ENCODE peak calls at places on chromosomes 2 and 18, in five cellular contexts. R, Z, P, J and U are unnamed samples.

GRCh38 chr2:173963817-173964564 is 1.2 kb downstream of the SP3 start:
- DNase-seq in R (peak), Z (peak), P (peak), J (peak), U (peak)

GRCh38 chr2:18084376-18084775 is 205.9 kb downstream of the KCNS3 start:
- DNase-seq in R (no peak), Z (no peak), P (no peak), J (no peak), U (no peak)

GRCh38 chr2:128445533-128445900 is 126.8 kb upstream of the HS6ST1 start:
- DNase-seq in R (no peak), Z (peak), P (no peak), J (no peak), U (no peak)

GRCh38 chr2:13056259-13056843 is 339.6 kb downstream of the TRIB2 start:
- DNase-seq in R (no peak), Z (no peak), P (peak), J (no peak), U (no peak)

GRCh38 chr2:12416600-12416999 is 300.1 kb upstream of the TRIB2 start:
- DNase-seq in R (no peak), Z (peak), P (peak), J (peak), U (no peak)

GRCh38 chr2:209091026-209091425 is 332.8 kb upstream of the MAP2 start:
- DNase-seq in R (no peak), Z (no peak), P (no peak), J (no peak), U (no peak)

GRCh38 chr18:6376433-6377229 is 38.1 kb downstream of the L3MBTL4 start:
- DNase-seq in R (no peak), Z (no peak), P (no peak), J (no peak), U (no peak)

GRCh38 chr2:120497261-120497977 is 151.5 kb downstream of the INHBB start:
- DNase-seq in R (no peak), Z (no peak), P (no peak), J (no peak), U (peak)

GRCh38 chr2:168784993-168785392 is 17.4 kb upstream of the NOSTRIN start:
- DNase-seq in R (no peak), Z (no peak), P (no peak), J (no peak), U (no peak)

GRCh38 chr2:198168651-198169050 is 364.3 kb downstream of the PLCL1 start:
- DNase-seq in R (no peak), Z (no peak), P (no peak), J (no peak), U (no peak)

GRCh38 chr2:164937864-164938401 is 17.4 kb downstream of the SLC38A11 start:
- DNase-seq in R (no peak), Z (peak), P (no peak), J (no peak), U (no peak)

GRCh38 chr2:120546077-120546864 is 189.4 kb upstream of the GLI2 start:
- DNase-seq in R (no peak), Z (peak), P (peak), J (peak), U (peak)

GRCh38 chr18:60044290-60045006 is 144.7 kb downstream of the PMAIP1 start:
- DNase-seq in R (no peak), Z (no peak), P (no peak), J (no peak), U (no peak)

GRCh38 chr2:64399521-64399920 is 54.4 kb upstream of the LGALSL start:
- DNase-seq in R (no peak), Z (peak), P (no peak), J (no peak), U (no peak)

GRCh38 chr2:101823347-101823791 is 125.9 kb downstream of the MAP4K4 start:
- DNase-seq in R (peak), Z (peak), P (peak), J (peak), U (no peak)

GRCh38 chr2:3649581-3649980 is 8.4 kb upstream of the ALLC start:
- DNase-seq in R (no peak), Z (no peak), P (no peak), J (no peak), U (no peak)

GRCh38 chr2:96556441-96557330 is 20.1 kb downstream of the ARID5A start:
- DNase-seq in R (no peak), Z (peak), P (peak), J (peak), U (peak)

GRCh38 chr2:10868465-10869314 is 43.0 kb upstream of the KCNF1 start:
- DNase-seq in R (no peak), Z (no peak), P (no peak), J (peak), U (no peak)

GRCh38 chr2:26590960-26591618 is 50.1 kb downstream of the CIB4 start:
- DNase-seq in R (no peak), Z (no peak), P (no peak), J (no peak), U (peak)

GRCh38 chr2:238728322-238729260 is 119.3 kb upstream of the TWIST2 start:
- DNase-seq in R (no peak), Z (no peak), P (no peak), J (no peak), U (no peak)

GRCh38 chr2:36507408-36507812 is 90.6 kb downstream of the FEZ2 start:
- DNase-seq in R (peak), Z (peak), P (peak), J (peak), U (no peak)

GRCh38 chr2:240255811-240256703 is 115.6 kb upstream of the OTOS start:
- DNase-seq in R (no peak), Z (no peak), P (peak), J (no peak), U (no peak)

GRCh38 chr2:57146951-57147350 is 899.7 kb upstream of the VRK2 start:
- DNase-seq in R (no peak), Z (no peak), P (no peak), J (no peak), U (no peak)

GRCh38 chr2:54999182-54999581 is 51.1 kb downstream of the RTN4 start:
- DNase-seq in R (peak), Z (no peak), P (no peak), J (peak), U (no peak)

GRCh38 chr2:69618362-69618761 is 25.2 kb downstream of the AAK1 start:
- DNase-seq in R (no peak), Z (no peak), P (no peak), J (no peak), U (no peak)

GRCh38 chr2:65430515-65431416 is 1.6 kb downstream of the SPRED2 start:
- DNase-seq in R (peak), Z (peak), P (peak), J (no peak), U (no peak)
- TF ChIP-seq CTCF in R (no peak), Z (no peak), P (no peak), J (no peak), U (peak)

DNA sequence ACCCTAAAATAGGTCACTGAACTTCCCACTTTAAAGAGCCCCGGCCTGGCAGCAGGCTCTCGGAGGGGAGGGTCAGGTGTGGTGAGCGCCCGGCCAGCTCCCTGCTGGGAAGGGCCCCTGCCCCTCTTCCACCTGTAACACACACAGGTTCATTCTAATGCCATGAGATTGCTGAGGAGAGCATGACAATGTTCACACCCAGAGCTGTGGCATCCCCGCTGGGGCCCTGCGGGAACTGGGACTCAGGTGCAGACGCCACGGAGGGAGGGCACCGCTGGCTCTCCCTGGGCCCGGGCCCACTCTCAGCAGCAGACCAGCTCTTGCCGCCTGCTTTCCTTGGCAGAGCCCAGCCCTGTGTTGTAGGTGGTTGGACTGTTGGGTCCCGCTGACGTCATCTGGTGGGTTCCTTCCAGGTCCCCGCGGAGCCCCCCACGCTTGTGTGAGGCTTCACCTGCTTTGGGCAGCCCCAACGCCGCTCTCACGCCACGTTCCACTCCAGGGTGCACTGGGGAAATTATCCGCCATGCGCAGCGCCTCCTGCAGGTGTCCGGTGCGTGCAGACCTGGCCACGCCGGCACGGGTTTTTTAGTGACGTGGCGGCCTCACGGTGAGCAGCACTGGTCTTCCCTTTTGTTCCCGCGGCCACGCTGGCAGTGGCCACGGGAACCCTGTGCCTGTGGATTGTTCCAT is 50.4 kb upstream of the KCNG2 start:
- DNase-seq in R (no peak), Z (no peak), P (no peak), J (no peak), U (no peak)
- TF ChIP-seq CTCF in R (no peak), Z (no peak), P (no peak), J (peak), U (peak)

GRCh38 chr2:38590053-38590452 is 12.7 kb downstream of the HNRNPLL start:
- DNase-seq in R (no peak), Z (no peak), P (no peak), J (no peak), U (no peak)
- TF ChIP-seq CTCF in R (no peak), Z (no peak), P (no peak), J (peak), U (peak)

GRCh38 chr2:213125646-213126347 is 25.6 kb downstream of the IKZF2 start:
- DNase-seq in R (no peak), Z (no peak), P (no peak), J (peak), U (no peak)
- TF ChIP-seq CTCF in R (no peak), Z (no peak), P (no peak), J (peak), U (peak)

DNA sequence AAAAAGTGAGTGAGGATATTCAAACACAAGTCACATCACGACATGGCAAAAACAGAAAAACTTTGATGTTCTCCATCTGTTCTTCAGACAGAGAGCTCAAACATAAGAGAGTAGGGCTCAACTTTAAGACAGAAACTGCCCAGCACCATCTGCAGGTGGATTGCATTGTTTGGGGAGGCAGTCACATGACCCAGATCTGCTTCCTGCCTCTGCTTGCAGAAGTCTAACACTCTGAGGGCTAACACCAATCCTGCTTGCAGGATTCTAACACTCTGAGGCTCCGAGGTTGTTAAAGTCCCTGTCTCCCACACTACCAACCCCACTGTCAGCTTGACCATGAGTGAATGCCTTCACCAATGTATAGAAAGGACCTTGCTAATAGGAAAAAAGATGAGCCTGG is 176.8 kb upstream of the CREB1 start:
- DNase-seq in R (no peak), Z (no peak), P (no peak), J (no peak), U (no peak)
- TF ChIP-seq CTCF in R (peak), Z (no peak), P (no peak), J (no peak), U (no peak)

DNA sequence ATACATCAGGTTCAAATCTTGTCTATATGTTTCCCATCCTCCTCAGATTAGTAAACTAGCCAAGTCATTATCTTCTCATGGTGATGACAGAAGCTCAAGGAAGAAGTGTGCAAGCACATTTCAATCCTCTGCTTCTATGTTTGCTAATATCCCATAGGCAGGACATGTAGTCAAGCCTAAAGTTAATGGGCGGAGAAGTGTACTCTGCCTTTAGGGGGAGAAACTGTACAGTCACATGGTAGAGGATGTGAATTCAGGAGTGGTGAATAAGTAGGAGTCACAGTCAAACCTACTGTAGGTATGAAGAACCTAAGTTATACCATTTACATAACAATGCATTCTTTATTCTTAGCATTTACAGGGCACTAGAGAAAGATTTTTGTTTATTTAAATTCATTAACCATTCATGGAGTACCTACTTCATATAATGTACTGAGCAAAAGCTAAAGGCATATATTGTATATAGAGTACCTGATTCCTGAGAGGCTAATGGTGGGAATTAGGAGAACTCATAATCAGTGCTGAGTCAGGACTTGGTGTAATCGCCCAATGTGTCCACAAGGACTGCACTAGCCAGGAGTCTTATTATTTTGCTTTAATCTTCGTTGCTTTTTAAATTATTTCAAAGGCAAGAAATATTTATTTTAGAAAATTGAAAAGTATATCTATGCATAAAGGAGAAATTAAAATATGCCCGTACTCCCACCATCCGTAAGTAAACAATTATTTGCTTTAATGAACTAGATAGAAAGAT is 394.3 kb upstream of the ETAA1 start:
- DNase-seq in R (no peak), Z (no peak), P (no peak), J (no peak), U (no peak)
- TF ChIP-seq CTCF in R (no peak), Z (no peak), P (no peak), J (peak), U (peak)

DNA sequence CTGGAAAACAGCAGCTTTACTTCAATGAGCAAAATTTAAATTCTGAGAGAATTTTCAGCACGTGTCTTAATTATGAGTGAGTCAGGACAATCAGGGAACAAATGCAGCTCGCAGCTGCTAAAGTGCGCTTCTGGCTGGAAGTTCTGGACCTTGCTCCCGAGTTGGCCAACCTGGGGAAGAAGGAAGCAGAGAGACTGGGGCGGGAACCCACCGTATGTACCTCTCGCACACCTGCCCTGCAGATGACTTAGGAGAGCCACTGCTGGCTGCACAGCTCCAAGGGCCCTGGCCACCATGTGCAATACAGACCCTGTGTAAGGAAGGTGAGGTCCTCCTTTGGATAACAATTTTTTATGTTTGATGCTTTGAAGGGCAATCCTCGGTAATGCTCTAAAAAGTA is 42.4 kb downstream of the REEP1 start:
- DNase-seq in R (no peak), Z (peak), P (no peak), J (no peak), U (no peak)
- TF ChIP-seq CTCF in R (no peak), Z (no peak), P (no peak), J (no peak), U (no peak)

GRCh38 chr2:68110102-68110501 is 47.3 kb upstream of the C1D start:
- DNase-seq in R (no peak), Z (no peak), P (no peak), J (no peak), U (no peak)
- TF ChIP-seq CTCF in R (no peak), Z (no peak), P (no peak), J (no peak), U (peak)

GRCh38 chr2:148888003-148888501 is 13.0 kb downstream of the KIF5C start:
- DNase-seq in R (no peak), Z (no peak), P (peak), J (no peak), U (no peak)
- TF ChIP-seq CTCF in R (no peak), Z (no peak), P (no peak), J (peak), U (peak)

GRCh38 chr2:170711774-170712652 is 3.1 kb upstream of the SP5 start:
- DNase-seq in R (no peak), Z (peak), P (peak), J (no peak), U (no peak)

GRCh38 chr2:170707821-170708795 is 7.0 kb upstream of the SP5 start:
- DNase-seq in R (no peak), Z (no peak), P (no peak), J (no peak), U (no peak)

GRCh38 chr2:170711196-170711773 is 3.9 kb upstream of the SP5 start:
- DNase-seq in R (no peak), Z (no peak), P (no peak), J (no peak), U (no peak)

GRCh38 chr2:170712653-170713279 is 2.4 kb upstream of the SP5 start:
- DNase-seq in R (peak), Z (no peak), P (no peak), J (no peak), U (no peak)

GRCh38 chr2:170710609-170710979 is 4.5 kb upstream of the SP5 start:
- DNase-seq in R (no peak), Z (no peak), P (no peak), J (no peak), U (no peak)
- TF ChIP-seq CTCF in R (no peak), Z (no peak), P (no peak), J (no peak), U (no peak)